ENCODE peak calls at places on chromosomes 12 and 14, in ten cellular contexts. L, C, U, A, Y, N, F, X, Q and P are unnamed samples. For H3K4me1, the result is how much of the 10 kb centered on the place peaks cover.

GRCh38 chr14:100617715-100618693 is 30.8 kb upstream of the BEGAIN start:
- DNase-seq in F (no peak), A (peak), C (no peak), Q (no peak), U (peak), N (no peak), X (peak), L (no peak), Y (no peak), P (peak)

GRCh38 chr12:2691001-2691339 is 103.8 kb upstream of the FKBP4 start:
- DNase-seq in N (no peak), X (peak), L (no peak), C (no peak), A (no peak), Y (no peak), Q (no peak), U (no peak), F (peak), P (no peak)

GRCh38 chr12:105455250-105455649 is 124.8 kb downstream of the C12orf75 start:
- DNase-seq in L (no peak), U (no peak), X (no peak), F (no peak), Q (no peak), N (no peak), C (no peak), A (no peak), Y (no peak), P (no peak)

GRCh38 chr12:133234971-133235370 is 706 bp downstream of the ANHX start:
- DNase-seq in N (no peak), C (no peak), L (no peak), A (no peak), Y (no peak), X (no peak), U (no peak), Q (no peak), F (no peak), P (no peak)

GRCh38 chr14:50377671-50378070 is 19.0 kb downstream of the CDKL1 start:
- DNase-seq in U (no peak), L (no peak), F (no peak), Q (no peak), A (no peak), C (peak), N (no peak), Y (no peak), X (no peak), P (no peak)

GRCh38 chr12:116495260-116495659 is 63.9 kb upstream of the MAP1LC3B2 start:
- DNase-seq in A (no peak), Q (peak), U (no peak), N (no peak), Y (peak), C (no peak), X (no peak), L (peak), F (peak), P (no peak)

GRCh38 chr12:69546693-69547438 is 38.4 kb upstream of the CCT2 start:
- DNase-seq in N (no peak), Y (no peak), F (no peak), U (no peak), A (no peak), Q (no peak), X (no peak), C (no peak), L (no peak), P (no peak)

GRCh38 chr12:107352347-107353081 is 259.2 kb upstream of the CRY1 start:
- DNase-seq in C (no peak), Y (no peak), X (no peak), U (no peak), A (no peak), Q (no peak), F (no peak), L (peak), N (no peak), P (no peak)

GRCh38 chr12:92735131-92735721 is 32.4 kb downstream of the PLEKHG7 start:
- DNase-seq in L (no peak), U (no peak), Y (no peak), C (no peak), Q (no peak), F (peak), X (no peak), N (no peak), A (no peak), P (peak)

GRCh38 chr12:62841841-62842240 is 93.1 kb downstream of the PPM1H start:
- DNase-seq in X (no peak), A (no peak), U (no peak), F (no peak), Y (no peak), C (no peak), L (no peak), N (no peak), Q (no peak), P (no peak)

GRCh38 chr14:95527392-95528002 is 7.4 kb upstream of the GLRX5 start:
- DNase-seq in C (no peak), Y (no peak), A (peak), U (peak), X (peak), Q (no peak), L (no peak), F (peak), N (no peak), P (peak)

GRCh38 chr12:27003421-27004311 is 10.5 kb downstream of the TM7SF3 start:
- DNase-seq in A (no peak), N (no peak), C (no peak), U (no peak), F (no peak), X (no peak), L (no peak), Y (no peak), Q (no peak), P (no peak)

GRCh38 chr14:61553730-61554641 is 141.3 kb upstream of the HIF1A start:
- DNase-seq in Q (no peak), X (no peak), Y (no peak), F (peak), A (no peak), U (peak), C (no peak), N (no peak), L (peak), P (no peak)

GRCh38 chr12:31585271-31585670 is 5.7 kb downstream of the DENND5B start:
- DNase-seq in A (no peak), X (no peak), N (no peak), Q (no peak), F (peak), C (no peak), L (no peak), U (no peak), Y (no peak), P (no peak)

GRCh38 chr12:64680235-64680634 is 69.9 kb downstream of the RASSF3 start:
- DNase-seq in Q (no peak), L (peak), F (no peak), X (no peak), A (no peak), N (no peak), C (no peak), U (no peak), Y (no peak), P (no peak)
- H3K4me1 ChIP-seq in Q (under half), L (half or more), F (under half), X (under half), A (under half), N (half or more), C (under half), U (half or more), Y (half or more), P (under half)

GRCh38 chr14:21525995-21526671 is at the start of gene SALL2:
- DNase-seq in L (peak), C (peak), Q (peak), X (peak), Y (no peak), F (peak), U (peak), A (peak), N (no peak), P (peak)
- TF ChIP-seq POLR2A in L (peak), C (peak), Q (no peak), X (peak), Y (no peak), F (no peak), U (peak), A (no peak), N (no peak), P (no peak)

GRCh38 chr14:55518391-55518790 is 61.6 kb upstream of the KTN1 start:
- DNase-seq in L (no peak), F (peak), U (no peak), X (no peak), N (no peak), Q (no peak), A (no peak), Y (no peak), C (no peak), P (no peak)
- H3K4me1 ChIP-seq in L (under half), F (under half), U (under half), X (under half), N (under half), Q (under half), A (under half), Y (under half), C (under half), P (under half)

DNA sequence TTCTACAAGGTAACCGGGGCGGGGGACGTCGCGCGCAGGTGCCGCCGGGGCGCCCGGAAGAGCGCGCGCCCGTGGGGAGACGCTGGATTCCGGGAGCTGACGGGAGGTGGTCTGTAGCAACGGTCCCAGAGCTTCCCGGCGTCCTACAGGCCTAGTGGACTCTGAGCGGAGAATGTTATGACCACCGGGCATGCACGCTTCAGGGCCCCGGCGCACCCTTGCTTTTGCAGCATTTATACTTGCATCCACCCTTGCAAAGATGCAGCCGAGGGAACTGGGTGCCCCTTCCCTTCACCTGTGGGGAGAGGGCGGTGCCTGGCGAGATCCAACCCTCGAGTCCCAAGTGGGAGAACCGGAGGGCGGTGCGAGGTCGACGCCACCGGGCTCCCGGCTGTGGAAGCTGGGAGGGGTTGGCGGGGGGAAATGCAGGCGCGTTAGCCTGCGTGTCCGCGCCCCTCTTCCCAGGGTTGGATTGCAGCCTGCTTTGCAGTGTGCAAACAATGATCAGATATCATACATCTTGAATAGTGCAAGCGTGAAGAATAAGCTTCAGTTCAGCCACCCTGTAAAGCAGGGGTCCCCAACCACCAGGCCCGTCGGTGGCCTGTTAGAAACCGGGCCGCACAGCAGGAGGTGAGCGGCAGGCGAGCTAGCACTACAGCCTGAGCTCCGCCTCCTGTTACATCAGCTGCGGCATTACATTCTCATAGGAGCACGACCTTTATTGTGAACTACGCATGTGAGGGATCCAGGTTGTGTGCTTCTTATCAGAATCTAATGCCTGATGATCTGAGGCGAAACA is 576 bp downstream of the ERP29 start:
- DNase-seq in C (peak), Q (peak), F (peak), U (peak), L (peak), N (no peak), Y (peak), X (peak), A (no peak), P (peak)
- TF ChIP-seq POLR2A in C (peak), Q (no peak), F (no peak), U (peak), L (peak), N (no peak), Y (peak), X (peak), A (no peak), P (no peak)

DNA sequence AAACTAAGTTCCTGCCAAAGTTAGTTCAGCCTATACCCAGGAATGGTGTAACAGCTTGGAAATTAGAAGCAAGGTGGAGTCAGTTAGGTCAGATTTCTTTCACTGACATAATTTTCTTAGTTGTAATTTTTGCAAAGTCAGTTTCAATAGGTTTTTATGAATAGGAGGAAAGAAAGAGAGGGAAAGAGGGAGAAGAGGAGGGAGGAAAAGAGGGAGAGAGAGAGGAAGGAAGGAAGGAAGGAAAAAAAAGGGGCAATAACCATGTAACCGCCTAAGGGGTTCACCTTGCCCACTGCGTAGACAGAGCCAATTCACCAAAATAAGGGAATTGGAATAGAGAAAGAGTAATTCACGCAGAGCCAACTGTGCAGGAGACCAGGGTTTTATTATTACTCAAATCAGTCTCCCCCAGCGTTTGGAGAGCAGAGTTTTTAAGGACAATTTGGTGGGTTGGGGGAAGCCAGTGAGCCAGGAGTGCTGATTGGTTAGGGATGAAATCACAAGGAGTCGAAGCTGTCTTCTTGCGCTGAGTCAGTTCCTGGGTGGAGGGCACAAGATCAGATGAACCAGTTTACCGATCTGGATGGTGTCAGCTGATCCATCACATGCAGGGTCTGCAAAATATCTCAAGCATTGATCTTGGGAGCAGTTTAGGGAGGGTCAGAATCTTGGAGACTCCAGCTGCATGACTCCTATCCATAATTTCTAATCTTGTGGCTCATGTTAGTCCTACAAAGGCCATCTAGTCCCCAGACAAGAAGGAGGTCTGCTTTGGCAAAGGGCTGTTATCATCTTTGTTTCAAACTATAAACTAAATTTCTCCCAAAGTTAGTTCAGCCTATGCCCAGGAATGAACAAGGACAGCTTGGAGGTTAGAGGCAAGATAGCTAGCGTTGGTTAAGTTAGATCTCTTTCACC is 126.0 kb upstream of the AMIGO2 start:
- DNase-seq in F (no peak), Y (no peak), A (no peak), N (no peak), L (no peak), Q (no peak), X (no peak), C (no peak), U (no peak), P (no peak)
- H3K4me1 ChIP-seq in F (under half), Y (under half), A (under half), N (under half), L (under half), Q (under half), X (under half), C (under half), U (under half), P (under half)

GRCh38 chr12:111405149-111405855 is 421 bp upstream of the SH2B3 start:
- DNase-seq in L (peak), X (peak), A (peak), N (peak), F (peak), U (peak), Q (peak), C (peak), Y (peak), P (peak)
- TF ChIP-seq POLR2A in L (no peak), X (no peak), A (no peak), N (no peak), F (no peak), U (peak), Q (no peak), C (peak), Y (no peak), P (peak)

DNA sequence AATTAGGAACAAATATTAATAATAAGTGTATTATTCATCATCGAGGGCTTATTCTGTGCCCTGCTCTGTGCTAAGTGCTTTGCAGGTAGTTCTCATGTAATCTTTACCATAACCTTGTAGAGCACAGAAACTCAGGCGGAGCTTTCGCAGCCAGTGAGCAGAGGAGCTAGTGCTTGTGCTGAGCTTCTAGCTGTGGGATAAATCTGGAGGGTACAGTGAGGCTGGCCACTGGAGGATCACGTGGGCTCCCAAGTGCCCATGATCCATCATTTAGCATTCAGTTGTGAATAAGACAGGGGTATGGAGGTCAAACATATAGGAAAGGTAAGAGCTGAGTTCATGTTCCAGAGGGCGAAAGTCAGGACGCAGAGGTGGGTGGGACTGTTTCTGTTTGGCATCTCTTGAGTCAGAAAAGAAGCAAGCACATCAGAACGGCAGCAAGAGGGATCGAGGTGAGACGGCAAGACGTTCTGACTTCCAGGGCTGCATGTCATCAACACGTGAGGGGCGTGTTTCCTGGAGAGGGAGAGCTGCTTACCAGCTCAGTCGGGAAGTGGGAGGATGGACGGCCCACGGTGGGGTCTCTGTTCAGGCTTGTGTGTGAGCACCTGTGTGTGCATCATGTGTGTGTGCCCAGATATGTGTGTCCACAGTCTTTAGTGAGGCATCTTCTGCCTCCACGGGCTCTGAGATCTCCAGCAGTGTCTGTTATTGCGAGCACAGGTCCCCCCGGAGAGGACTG is 16.8 kb upstream of the KRT80 start:
- DNase-seq in U (no peak), L (no peak), N (no peak), A (no peak), F (no peak), C (no peak), Q (peak), Y (no peak), X (peak), P (no peak)
- H3K4me1 ChIP-seq in U (half or more), L (half or more), N (half or more), A (under half), F (under half), C (under half), Q (under half), Y (half or more), X (under half), P (under half)

DNA sequence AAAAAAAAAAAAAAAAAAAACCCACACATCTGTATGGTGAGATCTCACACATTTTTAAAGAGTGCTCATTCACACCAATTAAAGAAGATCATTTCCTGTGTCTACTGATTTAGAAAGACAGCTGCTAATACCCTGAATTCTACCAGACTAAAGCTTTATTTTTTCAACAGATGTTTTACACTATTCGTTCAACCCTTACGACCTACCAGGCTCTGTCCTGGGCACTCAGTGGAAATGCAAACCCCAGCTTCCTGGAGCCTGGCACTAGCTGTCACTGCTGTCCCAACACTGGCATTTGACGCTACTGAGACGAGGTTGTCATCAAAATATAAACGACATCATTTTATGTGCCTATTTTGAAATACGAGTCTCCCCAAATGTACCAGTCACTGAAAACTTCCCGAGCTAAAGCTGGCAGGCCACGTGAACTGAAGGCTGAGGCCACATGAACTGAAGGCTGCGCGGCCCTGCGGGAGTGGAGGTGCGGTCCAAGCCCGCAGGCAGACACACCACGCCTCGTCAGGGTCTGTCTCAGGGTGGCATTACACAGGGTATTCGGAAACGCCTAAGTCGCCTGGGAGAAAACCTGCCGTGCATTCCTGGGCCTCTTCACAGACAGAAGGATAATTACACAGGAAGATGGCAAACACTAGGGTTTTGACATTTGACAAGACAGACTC is 27.2 kb downstream of the SLC15A4 start:
- DNase-seq in F (no peak), U (no peak), Y (no peak), A (no peak), N (no peak), C (no peak), X (no peak), Q (no peak), L (no peak), P (no peak)
- TF ChIP-seq POLR2A in F (no peak), U (no peak), Y (no peak), A (no peak), N (no peak), C (no peak), X (no peak), Q (no peak), L (no peak), P (no peak)